ENCODE peak calls at places on chromosomes 11 and 22, in eight cellular contexts. Z is GM23338, K is fibroblast of mammary gland, V is pancreas, H is fibroblast of the aortic adventitia, Q is OCI-LY7, N is neural crest cell, S is cardiac fibroblast. M is an unnamed sample.

GRCh38 chr11:44893250-44894216 is 57.1 kb downstream of the TP53I11 start:
- DNase-seq in Z (no peak), K (no peak), V (no peak), H (no peak), Q (no peak), N (no peak), S (peak; percentile 5), M (no peak)

GRCh38 chr11:2178906-2179494 is 7.4 kb upstream of the TH start:
- DNase-seq in Z (no peak), K (peak; percentile 12), V (no peak), H (no peak), Q (no peak), N (no peak), S (peak; percentile 61), M (no peak)

GRCh38 chr11:94910779-94911178 is 62.6 kb downstream of the CWC15 start:
- DNase-seq in Z (no peak), K (peak; percentile 87), V (no peak), H (peak; percentile 70), Q (no peak), N (no peak), S (peak; percentile 48), M (no peak)

GRCh38 chr11:27806122-27806521 is 105.9 kb upstream of the BDNF start:
- DNase-seq in Z (peak; percentile 35), K (no peak), V (no peak), H (no peak), Q (no peak), N (no peak), S (no peak), M (no peak)

GRCh38 chr11:133917921-133918605 is 38.7 kb downstream of the IGSF9B start:
- DNase-seq in Z (peak; percentile 66), K (no peak), V (no peak), H (no peak), Q (no peak), N (no peak), S (no peak), M (peak; percentile 56)

GRCh38 chr11:45217991-45218390 is 68.2 kb downstream of the SYT13 start:
- DNase-seq in Z (no peak), K (no peak), V (no peak), H (peak; percentile 51), Q (no peak), N (no peak), S (peak; percentile 47), M (no peak)

GRCh38 chr11:77637345-77638165 is at the start of gene CLNS1A:
- DNase-seq in Z (peak; percentile 95), K (peak; percentile 89), V (peak; percentile 76), H (peak; percentile 90), Q (peak; percentile 92), N (peak; percentile 66), S (peak; percentile 92), M (peak; percentile 73)

GRCh38 chr11:46710821-46711269 is 8.2 kb upstream of the F2 start:
- DNase-seq in Z (no peak), K (peak; percentile 98), V (no peak), H (peak; percentile 98), Q (no peak), N (no peak), S (peak; percentile 97), M (no peak)

GRCh38 chr22:19674129-19674928 is 40.0 kb upstream of the SEPTIN5 start:
- DNase-seq in Z (no peak), K (peak; percentile 21), V (no peak), H (peak; percentile 30), Q (no peak), N (no peak), S (no peak), M (no peak)

GRCh38 chr22:19110064-19110458 is 12.2 kb downstream of the DGCR2 start:
- DNase-seq in Z (peak; percentile 41), K (no peak), V (no peak), H (no peak), Q (no peak), N (no peak), S (no peak), M (no peak)

GRCh38 chr11:131767421-131767820 is 397.0 kb downstream of the NTM start:
- DNase-seq in Z (no peak), K (peak; percentile 74), V (no peak), H (peak; percentile 44), Q (no peak), N (no peak), S (peak; percentile 88), M (no peak)

GRCh38 chr11:57116654-57117053 is 65.1 kb upstream of the LRRC55 start:
- DNase-seq in Z (peak; percentile 74), K (peak; percentile 69), V (no peak), H (peak; percentile 58), Q (peak; percentile 37), N (peak; percentile 40), S (peak; percentile 74), M (peak; percentile 44)

GRCh38 chr22:39396156-39396796 is 3.3 kb upstream of the TAB1 start:
- DNase-seq in Z (no peak), K (no peak), V (no peak), H (no peak), Q (no peak), N (no peak), S (no peak), M (no peak)

GRCh38 chr22:20080445-20080775 is 369 bp downstream of the DGCR8 start:
- DNase-seq in Z (peak; percentile 68), K (peak; percentile 34), V (peak; percentile 72), H (peak; percentile 35), Q (peak; percentile 76), N (peak; percentile 50), S (peak; percentile 45), M (peak; percentile 75)

GRCh38 chr22:32985899-32986772 is 72.0 kb downstream of the SYN3 start:
- DNase-seq in Z (peak; percentile 94), K (peak; percentile 77), V (peak; percentile 48), H (peak; percentile 86), Q (peak; percentile 63), N (peak; percentile 84), S (peak; percentile 78), M (peak; percentile 81)

GRCh38 chr11:113077379-113077778 is 116.2 kb downstream of the NCAM1 start:
- DNase-seq in Z (no peak), K (no peak), V (no peak), H (no peak), Q (no peak), N (no peak), S (no peak), M (no peak)

GRCh38 chr11:32052218-32052617 is 38.7 kb upstream of the RCN1 start:
- DNase-seq in Z (peak; percentile 73), K (peak; percentile 64), V (peak; percentile 33), H (peak; percentile 74), Q (peak; percentile 42), N (peak; percentile 71), S (peak; percentile 73), M (peak; percentile 72)

GRCh38 chr22:46726066-46726985 is 11.7 kb downstream of the CERK start:
- DNase-seq in Z (no peak), K (peak; percentile 29), V (peak; percentile 68), H (no peak), Q (no peak), N (no peak), S (no peak), M (no peak)

GRCh38 chr22:31329029-31329428 is 17.1 kb downstream of the PATZ1 start:
- DNase-seq in Z (no peak), K (no peak), V (no peak), H (no peak), Q (no peak), N (no peak), S (no peak), M (no peak)

DNA sequence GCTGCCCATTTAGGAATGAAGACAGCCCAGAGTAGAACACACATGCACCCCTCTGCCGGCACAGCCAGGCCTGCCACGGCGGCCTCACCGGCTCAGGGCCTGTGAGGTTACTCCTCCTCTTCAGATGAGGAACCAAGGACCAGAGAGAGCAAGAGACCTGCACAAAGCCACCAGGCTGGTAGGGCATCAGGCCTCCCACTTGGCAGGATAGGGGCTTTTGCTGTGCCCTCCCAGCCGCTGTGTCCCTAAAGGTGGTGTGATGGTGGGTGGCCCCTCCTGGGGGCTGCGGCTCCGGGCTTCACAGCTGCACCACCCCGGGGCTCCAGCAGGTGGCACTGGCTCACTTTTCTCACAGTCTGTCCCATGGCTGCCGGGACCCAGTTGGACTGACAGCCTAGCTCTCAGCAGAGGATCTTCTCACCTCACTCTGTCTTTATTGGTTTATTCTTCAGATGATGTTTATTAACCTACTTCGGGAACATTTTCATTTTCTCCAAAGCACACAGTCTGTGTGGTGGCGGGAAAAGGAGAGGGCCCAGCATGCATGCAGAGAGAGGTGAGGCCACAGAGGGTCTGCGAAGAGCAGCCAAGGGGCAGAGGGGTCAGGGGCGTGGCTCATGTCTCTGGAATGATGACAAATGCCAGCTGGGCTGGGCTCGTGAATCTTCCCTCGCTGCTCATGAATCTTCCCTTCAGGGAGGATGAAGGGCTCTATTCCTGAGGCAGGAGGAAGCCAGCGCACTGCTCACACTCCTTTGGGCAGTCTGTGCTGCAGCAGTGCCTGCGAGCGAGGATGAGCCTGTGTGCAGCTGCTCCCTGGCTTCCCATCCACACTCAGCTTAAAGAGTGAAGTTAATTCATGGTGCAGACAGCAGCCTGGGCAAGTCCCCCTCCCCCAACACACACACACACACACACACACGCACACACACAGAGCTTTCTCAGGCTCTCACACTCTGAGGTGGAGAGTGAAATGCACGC is 101.1 kb upstream of the PITPNB start:
- DNase-seq in Z (peak; percentile 87), K (peak; percentile 66), V (peak; percentile 70), H (peak; percentile 63), Q (peak; percentile 71), N (peak; percentile 83), S (peak; percentile 66), M (peak; percentile 90)
- TF ChIP-seq CTCF in Z (peak; percentile 91), K (peak; percentile 85), V (peak; percentile 85), H (peak; percentile 97), Q (peak; percentile 97), N (peak; percentile 96), S (peak; percentile 96), M (peak; percentile 96)

GRCh38 chr11:65303542-65303941 is 11.1 kb upstream of the CDC42EP2 start:
- DNase-seq in Z (no peak), K (no peak), V (no peak), H (no peak), Q (no peak), N (no peak), S (no peak), M (no peak)
- TF ChIP-seq CTCF in Z (no peak), K (no peak), V (no peak), H (no peak), Q (no peak), N (no peak), S (no peak), M (no peak)

DNA sequence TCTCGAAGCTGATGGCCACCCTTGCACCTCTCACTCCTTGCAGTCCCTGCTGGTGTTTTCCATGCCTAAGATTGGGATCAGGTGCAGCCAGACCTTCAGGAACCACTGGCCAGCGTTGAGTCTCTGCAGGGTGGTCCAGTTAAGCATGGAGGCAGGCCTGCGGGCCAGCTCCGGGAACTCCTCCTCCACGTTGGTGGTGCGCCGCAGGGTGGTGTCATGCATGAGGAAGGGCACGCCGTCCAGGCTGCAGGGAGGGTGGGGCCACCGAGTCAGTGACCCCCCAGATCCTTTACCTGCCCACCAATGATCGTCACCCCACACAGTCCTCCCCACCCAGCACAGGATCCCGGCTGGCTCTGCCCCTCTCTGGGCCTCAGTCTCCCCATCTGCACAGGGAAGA is 10.0 kb upstream of the KLHL35 start:
- DNase-seq in Z (no peak), K (no peak), V (no peak), H (no peak), Q (no peak), N (no peak), S (no peak), M (no peak)
- TF ChIP-seq CTCF in Z (no peak), K (no peak), V (no peak), H (no peak), Q (no peak), N (no peak), S (no peak), M (no peak)

DNA sequence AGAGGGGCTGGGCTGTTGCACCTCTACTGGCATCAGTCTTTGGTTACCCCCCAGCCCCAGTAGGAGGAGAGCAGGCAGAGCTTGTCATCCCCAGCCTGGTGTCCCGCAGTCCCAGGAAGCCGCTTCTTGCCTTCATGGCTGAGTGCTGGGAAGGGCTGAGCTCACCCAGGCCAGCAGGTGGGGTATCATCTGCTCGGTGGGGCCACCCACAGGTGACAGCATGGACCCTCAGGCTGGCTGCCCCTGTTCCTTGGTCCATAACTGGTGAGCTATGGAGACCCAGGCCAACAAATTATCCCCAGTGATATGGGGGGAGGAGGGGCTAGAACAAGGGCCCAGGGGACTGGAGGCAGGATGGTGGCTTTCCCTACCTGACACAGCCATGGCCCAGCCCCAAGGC is 6.5 kb upstream of the RHOD start:
- DNase-seq in Z (no peak), K (no peak), V (no peak), H (no peak), Q (no peak), N (no peak), S (no peak), M (no peak)
- TF ChIP-seq CTCF in Z (peak; percentile 27), K (no peak), V (no peak), H (no peak), Q (no peak), N (no peak), S (no peak), M (no peak)